ENCODE peak calls at places on chromosomes 3 and 15, in eight cellular contexts. K, B, X, Z, C, J, H and O are unnamed samples.

GRCh38 chr3:129046037-129046731 is 14.4 kb upstream of the GP9 start:
- DNase-seq in B (no peak), Z (no peak), J (no peak), K (no peak), C (no peak), H (no peak), X (no peak), O (no peak)

GRCh38 chr3:33372218-33373081 is 67.8 kb downstream of the UBP1 start:
- DNase-seq in X (no peak), C (peak), Z (peak), B (peak), J (peak), K (peak), H (peak), O (no peak)

GRCh38 chr3:142950972-142951371 is 12.5 kb downstream of the PAQR9 start:
- DNase-seq in X (no peak), J (no peak), K (no peak), C (no peak), H (no peak), Z (no peak), B (no peak), O (no peak)

GRCh38 chr3:23761440-23761896 is 44.3 kb upstream of the UBE2E1 start:
- DNase-seq in K (peak), C (peak), B (peak), Z (peak), X (no peak), H (peak), J (no peak), O (no peak)

GRCh38 chr3:146148468-146148931 is 12.5 kb downstream of the PLOD2 start:
- DNase-seq in X (no peak), C (no peak), B (peak), H (no peak), J (no peak), K (no peak), Z (peak), O (no peak)

GRCh38 chr3:71051259-71051595 is 532.3 kb downstream of the FOXP1 start:
- DNase-seq in K (no peak), H (no peak), Z (no peak), B (no peak), X (no peak), C (no peak), J (no peak), O (no peak)

GRCh38 chr3:138417559-138417982 is 16.8 kb upstream of the ESYT3 start:
- DNase-seq in C (peak), J (peak), K (peak), X (peak), Z (peak), H (peak), B (peak), O (peak)

GRCh38 chr15:47577476-47577875 is 139.8 kb upstream of the SEMA6D start:
- DNase-seq in Z (no peak), C (no peak), J (no peak), K (no peak), H (no peak), B (no peak), X (no peak), O (no peak)

GRCh38 chr3:137642831-137643230 is 121.3 kb upstream of the SOX14 start:
- DNase-seq in H (no peak), Z (no peak), B (peak), X (no peak), J (no peak), K (no peak), C (no peak), O (no peak)

GRCh38 chr3:172107403-172107802 is 68.0 kb downstream of the FNDC3B start:
- DNase-seq in H (no peak), C (no peak), Z (no peak), K (peak), B (peak), X (no peak), J (no peak), O (no peak)

GRCh38 chr3:182597621-182598041 is 195.7 kb upstream of the ATP11B start:
- DNase-seq in H (peak), B (no peak), J (no peak), K (no peak), Z (no peak), X (no peak), C (peak), O (no peak)

GRCh38 chr15:78077053-78077859 is at the start of gene TBC1D2B:
- DNase-seq in K (peak), J (peak), X (peak), B (peak), Z (peak), C (peak), H (peak), O (peak)

GRCh38 chr3:66520716-66521115 is 19.9 kb upstream of the LRIG1 start:
- DNase-seq in H (no peak), C (no peak), Z (peak), K (no peak), X (no peak), B (peak), J (no peak), O (no peak)

GRCh38 chr15:60844010-60844409 is 365.1 kb upstream of the ICE2 start:
- DNase-seq in K (no peak), H (no peak), C (no peak), Z (no peak), J (no peak), X (no peak), B (no peak), O (no peak)

GRCh38 chr15:69298697-69299441 is at the start of gene PAQR5:
- DNase-seq in X (peak), H (no peak), B (no peak), Z (no peak), J (peak), C (peak), K (no peak), O (peak)

GRCh38 chr3:28124882-28125281 is 116.5 kb upstream of the CMC1 start:
- DNase-seq in B (no peak), K (peak), H (no peak), X (no peak), C (no peak), J (no peak), Z (no peak), O (no peak)

GRCh38 chr3:188546835-188547670 is 393.1 kb downstream of the LPP start:
- DNase-seq in B (peak), C (no peak), H (no peak), J (no peak), Z (peak), X (no peak), K (no peak), O (no peak)

GRCh38 chr3:177594096-177594495 is 396.8 kb upstream of the TBL1XR1 start:
- DNase-seq in B (peak), C (no peak), X (no peak), H (no peak), Z (no peak), J (no peak), K (no peak), O (no peak)

GRCh38 chr15:76153241-76154197 is 93.7 kb downstream of the TMEM266 start:
- DNase-seq in C (no peak), K (no peak), J (no peak), X (no peak), H (no peak), B (no peak), Z (no peak), O (no peak)

GRCh38 chr3:18782191-18782590 is 357.1 kb upstream of the SATB1 start:
- DNase-seq in X (no peak), B (no peak), C (no peak), J (no peak), K (no peak), Z (no peak), H (no peak), O (no peak)

GRCh38 chr3:189249987-189250386 is 78.2 kb downstream of the TPRG1 start:
- DNase-seq in Z (no peak), X (no peak), B (no peak), J (no peak), K (no peak), C (no peak), H (no peak), O (no peak)

GRCh38 chr15:84811828-84812227 is 5.3 kb upstream of the ALPK3 start:
- DNase-seq in K (no peak), J (no peak), B (no peak), H (no peak), C (no peak), X (no peak), Z (no peak), O (no peak)

GRCh38 chr15:60421544-60421943 is 23.8 kb upstream of the ANXA2 start:
- DNase-seq in Z (peak), C (no peak), H (peak), B (peak), X (no peak), K (no peak), J (no peak), O (no peak)

GRCh38 chr3:114052216-114052615 is 4.1 kb downstream of the CCDC191 start:
- DNase-seq in C (no peak), J (no peak), K (no peak), H (no peak), Z (peak), B (peak), X (no peak), O (no peak)

GRCh38 chr3:155554777-155555445 is 190.0 kb downstream of the PLCH1 start:
- DNase-seq in Z (no peak), H (no peak), C (peak), B (no peak), J (no peak), K (peak), X (no peak), O (no peak)

GRCh38 chr3:134752761-134753461 is 42.1 kb upstream of the EPHB1 start:
- DNase-seq in Z (no peak), B (no peak), C (no peak), H (no peak), J (no peak), K (no peak), X (peak), O (no peak)

GRCh38 chr3:134755821-134756220 is 39.2 kb upstream of the EPHB1 start:
- DNase-seq in B (no peak), J (no peak), Z (no peak), C (no peak), H (no peak), K (no peak), X (no peak), O (no peak)

GRCh38 chr3:134754768-134755559 is 40.1 kb upstream of the EPHB1 start:
- DNase-seq in K (peak), J (no peak), C (peak), B (peak), Z (peak), H (peak), X (peak), O (no peak)

GRCh38 chr3:134751831-134752230 is 43.2 kb upstream of the EPHB1 start:
- DNase-seq in J (no peak), C (no peak), B (peak), K (no peak), Z (no peak), X (no peak), H (no peak), O (no peak)

GRCh38 chr3:134753999-134754742 is 40.9 kb upstream of the EPHB1 start:
- DNase-seq in X (peak), K (no peak), B (peak), J (no peak), C (no peak), H (no peak), Z (no peak), O (no peak)
- TF ChIP-seq CTCF in X (peak), K (no peak), B (peak), J (no peak), C (no peak), H (no peak), Z (no peak), O (no peak)

GRCh38 chr3:21543380-21544075 is 207.5 kb downstream of the ZNF385D start:
- DNase-seq in X (no peak), J (no peak), B (no peak), K (no peak), Z (no peak), H (no peak), C (no peak), O (no peak)
- TF ChIP-seq CTCF in X (no peak), J (no peak), B (no peak), K (no peak), Z (no peak), H (no peak), C (no peak), O (no peak)

GRCh38 chr3:43706342-43706741 is 15.6 kb downstream of the ABHD5 start:
- DNase-seq in H (no peak), J (no peak), B (no peak), K (no peak), Z (no peak), X (no peak), C (no peak), O (no peak)

GRCh38 chr3:43707998-43708397 is 17.3 kb downstream of the ABHD5 start:
- DNase-seq in K (no peak), J (no peak), C (peak), X (no peak), H (peak), Z (peak), B (peak), O (no peak)

GRCh38 chr3:43707266-43707665 is 16.5 kb downstream of the ABHD5 start:
- DNase-seq in X (no peak), K (no peak), H (peak), J (no peak), B (no peak), Z (peak), C (peak), O (no peak)

GRCh38 chr3:43710607-43711006 is 19.9 kb downstream of the ABHD5 start:
- DNase-seq in J (no peak), C (no peak), K (no peak), Z (no peak), X (no peak), B (no peak), H (no peak), O (no peak)

DNA sequence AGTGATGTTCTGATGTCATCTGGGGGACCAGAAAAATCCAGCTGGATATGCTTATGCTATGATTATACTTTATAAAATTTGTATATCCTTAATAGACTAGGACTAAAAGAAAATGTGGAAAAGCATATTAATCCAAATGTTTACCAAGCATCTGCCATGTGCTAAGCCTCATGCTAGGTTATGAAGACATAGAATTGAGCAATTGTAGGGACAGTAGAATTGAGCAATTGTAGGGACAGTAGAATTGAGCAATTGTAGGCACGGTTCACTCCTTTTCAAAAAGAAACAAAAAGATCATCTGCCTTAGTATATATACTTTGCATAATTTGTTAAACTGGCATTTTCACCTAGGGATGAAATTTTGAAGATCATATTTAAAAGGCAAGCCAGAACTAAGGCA is 18.3 kb downstream of the ABHD5 start:
- DNase-seq in K (no peak), H (no peak), C (no peak), J (no peak), Z (peak), X (no peak), B (peak), O (no peak)
- TF ChIP-seq CTCF in K (no peak), H (no peak), C (no peak), J (no peak), Z (no peak), X (no peak), B (no peak), O (no peak)

GRCh38 chr15:101068523-101068960 is 149.4 kb downstream of the LRRK1 start:
- DNase-seq in H (no peak), Z (peak), J (no peak), C (no peak), K (no peak), B (no peak), X (peak), O (peak)

GRCh38 chr15:101070024-101070423 is 150.9 kb downstream of the LRRK1 start:
- DNase-seq in C (no peak), K (no peak), X (no peak), J (no peak), Z (no peak), H (no peak), B (no peak), O (peak)

GRCh38 chr15:101067660-101068522 is 148.7 kb downstream of the LRRK1 start:
- DNase-seq in H (no peak), X (peak), C (no peak), B (no peak), Z (peak), K (no peak), J (no peak), O (peak)

GRCh38 chr15:101070502-101071273 is 151.5 kb downstream of the LRRK1 start:
- DNase-seq in B (peak), J (no peak), K (no peak), X (no peak), H (peak), C (peak), Z (peak), O (peak)

DNA sequence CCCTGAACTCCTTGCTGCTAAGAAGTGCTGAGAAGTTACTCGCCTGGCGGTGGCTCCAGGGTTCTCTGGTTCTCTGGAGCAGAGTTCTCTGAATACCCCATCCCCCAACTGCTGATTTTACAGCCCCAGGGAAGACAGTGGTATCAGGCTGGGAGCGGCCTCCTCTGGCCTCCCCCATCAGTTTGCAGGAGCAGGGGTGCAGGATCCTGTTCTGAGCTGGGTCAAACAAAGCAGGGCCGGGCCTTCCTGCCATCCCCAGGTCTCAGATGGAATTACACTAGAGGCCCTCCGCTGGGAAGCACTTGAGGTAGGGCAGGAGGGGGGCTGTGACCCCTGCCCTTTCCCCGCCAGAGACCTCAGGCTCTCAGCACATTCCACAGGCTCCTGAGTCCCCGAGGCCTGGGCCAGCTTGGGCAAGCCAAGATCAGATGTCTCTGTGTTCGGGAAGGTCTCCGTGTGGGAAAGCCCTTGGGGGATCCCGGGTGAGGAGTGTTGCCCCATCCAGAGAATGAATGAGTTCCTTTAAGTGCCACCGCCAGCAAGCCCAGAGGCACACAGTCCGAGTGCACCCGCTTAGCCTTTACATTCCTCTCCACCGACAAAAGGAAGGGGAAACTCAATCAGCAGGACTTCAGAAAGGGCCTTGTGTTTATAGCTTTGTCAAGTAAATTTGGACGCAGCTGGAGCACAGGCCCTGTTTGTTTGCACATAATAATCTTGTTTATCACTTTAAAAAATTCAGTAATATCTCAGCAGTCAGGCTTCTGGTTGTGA is 150.0 kb downstream of the LRRK1 start:
- DNase-seq in C (no peak), J (no peak), B (no peak), X (peak), Z (peak), H (peak), K (no peak), O (peak)
- TF ChIP-seq CTCF in C (no peak), J (no peak), B (no peak), X (no peak), Z (peak), H (peak), K (no peak), O (no peak)